ENCODE peak calls at places on chromosome 1, in eight cellular contexts. S is PC-9, B is pancreas, X is transverse colon, G is breast epithelium, V is neural progenitor cell, F is GM23248, A is uterus. Q is an unnamed sample. For H3K4me1, the result is how much of the 10 kb centered on the place peaks cover.

GRCh38 chr1:9900142-9901043 is 9.7 kb downstream of the CTNNBIP1 start:
- DNase-seq in S (no peak), B (peak), X (peak), G (no peak), V (no peak), F (no peak), A (no peak), Q (peak)

GRCh38 chr1:187261637-187262036 is 432.9 kb downstream of the PLA2G4A start:
- DNase-seq in S (no peak), B (no peak), X (no peak), G (no peak), V (peak), F (no peak), A (no peak), Q (no peak)

GRCh38 chr1:14009576-14009975 is 309.6 kb downstream of the PRDM2 start:
- DNase-seq in S (no peak), B (no peak), X (no peak), G (no peak), V (no peak), F (no peak), A (no peak), Q (no peak)

GRCh38 chr1:222798111-222798510 is 16.7 kb upstream of the DISP1 start:
- DNase-seq in S (peak), B (peak), X (no peak), G (no peak), V (no peak), F (peak), A (no peak), Q (no peak)

GRCh38 chr1:3911981-3912808 is 12.1 kb upstream of the C1orf174 start:
- DNase-seq in S (no peak), B (no peak), X (peak), G (no peak), V (no peak), F (no peak), A (no peak), Q (no peak)

GRCh38 chr1:179809506-179810366 is 66.6 kb downstream of the FAM163A start:
- DNase-seq in S (peak), B (peak), X (peak), G (no peak), V (peak), F (peak), A (peak), Q (no peak)

GRCh38 chr1:228809621-228810313 is 74.5 kb downstream of the RHOU start:
- DNase-seq in S (no peak), B (no peak), X (peak), G (no peak), V (no peak), F (no peak), A (no peak), Q (no peak)

GRCh38 chr1:72623299-72623708 is 341.0 kb upstream of the NEGR1 start:
- DNase-seq in S (peak), B (peak), X (no peak), G (no peak), V (peak), F (peak), A (no peak), Q (no peak)

GRCh38 chr1:79633456-79633855 is 626.9 kb upstream of the ADGRL4 start:
- DNase-seq in S (no peak), B (no peak), X (no peak), G (no peak), V (no peak), F (peak), A (no peak), Q (no peak)

GRCh38 chr1:213281610-213282316 is 230.7 kb downstream of the RPS6KC1 start:
- DNase-seq in S (no peak), B (no peak), X (no peak), G (no peak), V (peak), F (no peak), A (no peak), Q (no peak)

GRCh38 chr1:186531561-186532165 is 70.7 kb upstream of the PDC start:
- DNase-seq in S (no peak), B (no peak), X (no peak), G (no peak), V (no peak), F (peak), A (no peak), Q (no peak)

GRCh38 chr1:19477284-19478240 is 7.8 kb downstream of the CAPZB start:
- DNase-seq in S (no peak), B (no peak), X (peak), G (no peak), V (no peak), F (no peak), A (no peak), Q (peak)

GRCh38 chr1:170225735-170226524 is 80.2 kb downstream of the NTMT2 start:
- DNase-seq in S (no peak), B (no peak), X (no peak), G (no peak), V (no peak), F (peak), A (no peak), Q (no peak)

GRCh38 chr1:1872329-1872994 is 18.4 kb downstream of the GNB1 start:
- DNase-seq in S (no peak), B (no peak), X (no peak), G (no peak), V (no peak), F (no peak), A (no peak), Q (no peak)

GRCh38 chr1:177659259-177659658 is 310.6 kb downstream of the SEC16B start:
- DNase-seq in S (no peak), B (no peak), X (no peak), G (no peak), V (no peak), F (no peak), A (no peak), Q (no peak)

GRCh38 chr1:35298464-35298863 is 30.0 kb downstream of the ZMYM4 start:
- DNase-seq in S (no peak), B (peak), X (no peak), G (no peak), V (peak), F (peak), A (no peak), Q (no peak)

GRCh38 chr1:235102993-235103411 is 25.6 kb downstream of the TOMM20 start:
- DNase-seq in S (no peak), B (no peak), X (peak), G (no peak), V (no peak), F (no peak), A (peak), Q (no peak)

GRCh38 chr1:227315500-227316346 is 2.6 kb downstream of the CDC42BPA start:
- DNase-seq in S (no peak), B (peak), X (peak), G (no peak), V (peak), F (peak), A (peak), Q (no peak)

GRCh38 chr1:210250998-210251679 is 18.5 kb downstream of the SERTAD4 start:
- DNase-seq in S (peak), B (peak), X (peak), G (no peak), V (peak), F (peak), A (peak), Q (no peak)

GRCh38 chr1:218510153-218510772 is 165.1 kb downstream of the TGFB2 start:
- DNase-seq in S (no peak), B (no peak), X (no peak), G (no peak), V (no peak), F (no peak), A (no peak), Q (no peak)

GRCh38 chr1:115877511-115877910 is 36.6 kb upstream of the NHLH2 start:
- DNase-seq in S (no peak), B (no peak), X (no peak), G (no peak), V (peak), F (no peak), A (no peak), Q (no peak)

GRCh38 chr1:205191127-205191577 is 20.4 kb downstream of the DSTYK start:
- DNase-seq in S (no peak), B (peak), X (no peak), G (no peak), V (no peak), F (peak), A (no peak), Q (no peak)

GRCh38 chr1:12197483-12197880 is 30.7 kb downstream of the TNFRSF1B start:
- DNase-seq in S (no peak), B (no peak), X (no peak), G (no peak), V (no peak), F (no peak), A (no peak), Q (no peak)

GRCh38 chr1:202011994-202012393 is 1.6 kb downstream of the ELF3 start:
- DNase-seq in S (no peak), B (peak), X (peak), G (no peak), V (no peak), F (no peak), A (no peak), Q (no peak)

GRCh38 chr1:108609483-108610066 is 49.7 kb downstream of the EEIG2 start:
- DNase-seq in S (no peak), B (no peak), X (no peak), G (peak), V (peak), F (no peak), A (peak), Q (no peak)

GRCh38 chr1:15328245-15328784 is 81.3 kb downstream of the FHAD1 start:
- DNase-seq in S (no peak), B (no peak), X (no peak), G (no peak), V (no peak), F (no peak), A (no peak), Q (no peak)

GRCh38 chr1:1785666-1786065 is 7.4 kb upstream of the NADK start:
- DNase-seq in S (no peak), B (no peak), X (no peak), G (no peak), V (no peak), F (no peak), A (no peak), Q (no peak)

GRCh38 chr1:76040327-76040868 is 34.1 kb upstream of the ST6GALNAC3 start:
- DNase-seq in S (no peak), B (no peak), X (peak), G (no peak), V (peak), F (no peak), A (no peak), Q (no peak)

GRCh38 chr1:34779526-34779925 is 1.5 kb upstream of the GJB3 start:
- DNase-seq in S (peak), B (no peak), X (no peak), G (no peak), V (no peak), F (no peak), A (no peak), Q (no peak)

GRCh38 chr1:67645495-67646144 is 39.4 kb upstream of the GADD45A start:
- DNase-seq in S (no peak), B (peak), X (peak), G (peak), V (peak), F (peak), A (peak), Q (peak)

GRCh38 chr1:106325600-106325999 is 730.9 kb upstream of the PRMT6 start:
- DNase-seq in S (no peak), B (no peak), X (no peak), G (no peak), V (no peak), F (no peak), A (no peak), Q (no peak)

GRCh38 chr1:12598914-12599463 is 19.0 kb downstream of the DHRS3 start:
- DNase-seq in S (no peak), B (no peak), X (no peak), G (no peak), V (no peak), F (no peak), A (no peak), Q (no peak)

GRCh38 chr1:28893403-28894102 is 20.8 kb upstream of the EPB41 start:
- DNase-seq in S (no peak), B (no peak), X (no peak), G (no peak), V (peak), F (peak), A (no peak), Q (no peak)

GRCh38 chr1:61184714-61185106 is 102.3 kb downstream of the NFIA start:
- DNase-seq in S (no peak), B (no peak), X (no peak), G (no peak), V (no peak), F (no peak), A (no peak), Q (no peak)
- H3K4me1 ChIP-seq in S (under half), B (under half), X (under half), G (under half), V (under half), F (under half), A (under half), Q (under half)

DNA sequence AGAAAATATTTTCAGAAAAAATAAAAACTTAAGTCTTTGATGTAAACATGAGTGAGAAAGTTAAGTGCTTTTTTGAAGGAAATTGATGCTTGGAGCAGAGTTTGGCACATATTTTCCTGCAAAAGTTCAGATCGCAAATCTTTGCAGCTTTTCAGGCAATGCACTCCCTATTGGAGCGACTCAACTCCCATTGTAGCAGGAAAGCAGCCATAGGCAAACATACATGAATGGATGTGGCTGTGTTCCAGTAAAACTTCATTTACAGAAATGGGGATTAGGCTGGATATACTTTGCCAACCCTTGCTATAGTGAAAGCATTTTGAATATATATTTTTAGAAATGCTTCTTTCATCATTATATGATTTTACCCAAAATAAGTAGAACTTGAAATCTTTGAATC is 8.1 kb downstream of the AGL start:
- DNase-seq in S (no peak), B (no peak), X (no peak), G (no peak), V (no peak), F (no peak), A (no peak), Q (no peak)
- H3K4me3 ChIP-seq in S (no peak), B (no peak), X (no peak), G (no peak), V (no peak), F (no peak), A (no peak), Q (no peak)

GRCh38 chr1:23370744-23371710 is 1.4 kb upstream of the ZNF436 start:
- DNase-seq in S (peak), B (no peak), X (peak), G (no peak), V (peak), F (peak), A (no peak), Q (no peak)

GRCh38 chr1:23370270-23370743 is 671 bp upstream of the ZNF436 start:
- DNase-seq in S (no peak), B (no peak), X (no peak), G (no peak), V (no peak), F (peak), A (no peak), Q (no peak)

GRCh38 chr1:23369335-23370013 is at the start of gene ZNF436:
- DNase-seq in S (peak), B (peak), X (peak), G (peak), V (peak), F (peak), A (peak), Q (peak)

GRCh38 chr1:23371987-23372386 is 2.4 kb upstream of the ZNF436 start:
- DNase-seq in S (no peak), B (no peak), X (no peak), G (no peak), V (peak), F (no peak), A (no peak), Q (no peak)

GRCh38 chr1:23372481-23372880 is 2.8 kb upstream of the ZNF436 start:
- DNase-seq in S (no peak), B (no peak), X (no peak), G (no peak), V (no peak), F (no peak), A (no peak), Q (no peak)
- H3K27ac ChIP-seq in S (no peak), B (no peak), X (no peak), G (peak), V (no peak), F (no peak), A (peak), Q (no peak)

GRCh38 chr1:207888647-207889046 is 22.3 kb downstream of the CD34 start:
- DNase-seq in S (no peak), B (no peak), X (no peak), G (no peak), V (no peak), F (peak), A (no peak), Q (no peak)

GRCh38 chr1:207885129-207886032 is 25.5 kb downstream of the CD34 start:
- DNase-seq in S (peak), B (peak), X (peak), G (peak), V (peak), F (peak), A (peak), Q (peak)

GRCh38 chr1:207886227-207886626 is 24.7 kb downstream of the CD34 start:
- DNase-seq in S (no peak), B (no peak), X (no peak), G (no peak), V (no peak), F (no peak), A (no peak), Q (no peak)

GRCh38 chr1:207890136-207890738 is 20.7 kb downstream of the CD34 start:
- DNase-seq in S (peak), B (peak), X (peak), G (peak), V (no peak), F (peak), A (peak), Q (peak)

DNA sequence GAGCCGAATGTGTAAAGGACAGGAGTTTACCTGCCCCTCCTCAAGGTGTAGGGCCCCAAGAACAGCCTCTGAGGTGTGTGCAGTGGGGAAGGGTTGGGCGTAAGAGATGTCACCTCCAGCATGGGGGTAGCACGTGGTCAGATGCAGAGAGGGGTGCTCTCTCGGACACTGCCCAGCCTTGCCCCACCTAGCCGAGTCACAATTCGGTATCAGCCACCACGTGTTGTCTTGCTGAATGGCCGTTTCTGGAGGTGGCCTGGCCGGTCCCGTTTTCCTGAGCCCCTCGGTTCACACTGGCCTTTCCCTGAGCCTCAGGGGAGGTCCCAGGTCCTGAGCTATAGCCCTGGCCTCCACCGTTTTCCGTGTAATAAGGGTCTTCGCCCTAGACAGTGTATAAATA is 23.4 kb downstream of the CD34 start:
- DNase-seq in S (no peak), B (no peak), X (no peak), G (no peak), V (no peak), F (no peak), A (no peak), Q (no peak)
- H3K4me1 ChIP-seq in S (under half), B (under half), X (under half), G (under half), V (under half), F (under half), A (under half), Q (under half)

DNA sequence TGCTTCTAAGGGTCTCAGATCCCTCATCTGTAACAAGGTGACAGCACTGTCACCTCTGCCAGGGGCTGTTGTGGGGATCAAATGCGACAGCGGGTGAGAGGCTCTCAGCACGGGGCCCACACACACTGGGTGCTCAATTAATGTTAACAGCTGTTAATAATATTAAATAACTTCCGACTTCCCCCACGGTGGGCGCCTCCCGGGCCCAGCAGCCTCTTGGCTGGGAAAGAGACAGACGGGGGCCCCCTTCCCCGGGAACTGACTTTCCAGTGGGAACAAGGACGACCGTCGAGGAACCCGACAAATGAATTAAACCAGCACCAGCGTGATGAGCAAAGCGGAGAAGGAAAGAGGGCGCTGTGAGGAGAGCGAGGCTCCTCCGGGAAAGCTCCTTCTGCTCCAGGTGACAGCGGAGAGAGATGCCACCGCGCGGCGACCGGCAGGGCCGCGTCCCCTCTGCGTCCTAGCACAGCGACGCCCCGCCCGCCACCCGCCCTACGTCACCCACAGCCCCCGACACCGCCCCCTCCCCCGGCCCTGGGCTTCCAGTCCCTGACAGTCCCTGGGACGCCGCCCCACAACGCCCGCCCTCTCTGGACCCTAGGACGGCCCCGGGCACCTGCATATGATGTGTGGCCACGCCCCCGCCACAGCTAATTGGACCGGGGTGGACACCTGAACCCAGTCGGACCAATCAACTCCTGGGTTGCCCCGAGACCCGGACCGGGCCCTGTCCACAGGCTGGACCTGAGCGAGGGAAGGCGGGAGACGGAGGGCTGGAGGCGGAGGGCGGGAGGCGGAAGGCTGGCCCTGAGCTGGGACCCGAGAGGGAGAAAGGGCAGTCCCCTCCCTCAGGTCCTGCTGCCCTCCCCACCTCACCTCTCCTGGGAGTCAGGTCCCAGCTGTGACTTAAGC is 38.2 kb downstream of the MATN1 start:
- DNase-seq in S (peak), B (peak), X (peak), G (no peak), V (peak), F (no peak), A (peak), Q (no peak)
- H3K4me3 ChIP-seq in S (peak), B (no peak), X (no peak), G (peak), V (peak), F (no peak), A (no peak), Q (peak)

GRCh38 chr1:24536391-24536840 is 19.5 kb upstream of the NCMAP start:
- DNase-seq in S (peak), B (no peak), X (peak), G (no peak), V (no peak), F (no peak), A (no peak), Q (no peak)

GRCh38 chr1:24544239-24544638 is 11.6 kb upstream of the NCMAP start:
- DNase-seq in S (no peak), B (no peak), X (no peak), G (no peak), V (no peak), F (no peak), A (no peak), Q (no peak)

GRCh38 chr1:24541711-24542346 is 14.1 kb upstream of the NCMAP start:
- DNase-seq in S (no peak), B (no peak), X (peak), G (no peak), V (peak), F (no peak), A (no peak), Q (no peak)

GRCh38 chr1:24540906-24541710 is 14.8 kb upstream of the NCMAP start:
- DNase-seq in S (peak), B (peak), X (peak), G (no peak), V (no peak), F (peak), A (no peak), Q (no peak)

GRCh38 chr1:24540051-24540905 is 15.6 kb upstream of the NCMAP start:
- DNase-seq in S (no peak), B (no peak), X (no peak), G (no peak), V (no peak), F (no peak), A (no peak), Q (no peak)
- H3K27ac ChIP-seq in S (peak), B (no peak), X (peak), G (no peak), V (no peak), F (no peak), A (no peak), Q (no peak)

GRCh38 chr1:63798284-63798683 is 24.5 kb downstream of the ROR1 start:
- DNase-seq in S (no peak), B (no peak), X (no peak), G (no peak), V (no peak), F (no peak), A (no peak), Q (no peak)

GRCh38 chr1:63797056-63797726 is 23.4 kb downstream of the ROR1 start:
- DNase-seq in S (no peak), B (no peak), X (no peak), G (no peak), V (no peak), F (peak), A (no peak), Q (no peak)

GRCh38 chr1:63802109-63802508 is 28.3 kb downstream of the ROR1 start:
- DNase-seq in S (no peak), B (no peak), X (no peak), G (no peak), V (no peak), F (no peak), A (no peak), Q (no peak)

GRCh38 chr1:63799324-63799723 is 25.5 kb downstream of the ROR1 start:
- DNase-seq in S (no peak), B (no peak), X (no peak), G (no peak), V (no peak), F (peak), A (no peak), Q (no peak)

GRCh38 chr1:63799810-63800209 is 26.0 kb downstream of the ROR1 start:
- DNase-seq in S (no peak), B (no peak), X (no peak), G (no peak), V (no peak), F (peak), A (peak), Q (no peak)
- H3K4me1 ChIP-seq in S (under half), B (under half), X (under half), G (under half), V (half or more), F (under half), A (under half), Q (under half)

Q was measured in right atrium auricular region.